ENCODE peak calls at places on chromosome 6, in five cellular contexts. H is colonic mucosa, F is left ventricle myocardium inferior, C is GM04504, B is NCI-H2029 treated with DMSO at 0.1 percent for 48 hours. A is an unnamed sample.

GRCh38 chr6:149060300-149060984 is 257.1 kb upstream of the TAB2 start:
- DNase-seq in F (peak), H (peak), C (no peak), B (no peak), A (no peak)

GRCh38 chr6:79558099-79558498 is 20.9 kb upstream of the LCA5 start:
- DNase-seq in B (no peak), H (no peak), C (no peak), F (no peak), A (no peak)

GRCh38 chr6:21987501-21987957 is 309.3 kb downstream of the PRL start:
- DNase-seq in H (peak), F (peak), B (no peak), C (peak), A (no peak)

GRCh38 chr6:32941412-32941784 is 570 bp upstream of the HLA-DMB start:
- DNase-seq in F (no peak), B (no peak), C (no peak), H (no peak), A (no peak)

GRCh38 chr6:144248470-144249301 is 36.4 kb upstream of the UTRN start:
- DNase-seq in C (peak), B (no peak), H (no peak), F (no peak), A (no peak)

GRCh38 chr6:136921936-136922679 is at the start of gene SLC35D3:
- DNase-seq in F (no peak), H (no peak), B (no peak), C (no peak), A (no peak)

GRCh38 chr6:50543666-50544065 is 169.7 kb upstream of the TFAP2D start:
- DNase-seq in F (no peak), B (no peak), H (no peak), C (no peak), A (no peak)

GRCh38 chr6:122459240-122459639 is 12.4 kb downstream of the SERINC1 start:
- DNase-seq in B (no peak), H (no peak), F (no peak), C (no peak), A (no peak)

GRCh38 chr6:155212106-155212505 is 51.7 kb upstream of the CLDN20 start:
- DNase-seq in B (no peak), C (no peak), F (no peak), H (no peak), A (no peak)

GRCh38 chr6:52087498-52087999 is at the start of gene PKHD1:
- DNase-seq in B (no peak), H (peak), F (no peak), C (no peak), A (no peak)

GRCh38 chr6:170066679-170067078 is 224.2 kb downstream of the DLL1 start:
- DNase-seq in C (no peak), B (no peak), H (no peak), F (no peak), A (no peak)

GRCh38 chr6:7578949-7579348 is 11.0 kb upstream of the SNRNP48 start:
- DNase-seq in B (no peak), H (no peak), F (no peak), C (no peak), A (no peak)

GRCh38 chr6:71012871-71013456 is 56.1 kb upstream of the B3GAT2 start:
- DNase-seq in B (peak), C (peak), F (no peak), H (no peak), A (peak)

GRCh38 chr6:31965700-31966099 is 6.2 kb downstream of the DXO start:
- DNase-seq in F (peak), B (no peak), C (no peak), H (no peak), A (no peak)

GRCh38 chr6:157235600-157236039 is 87.7 kb downstream of the TMEM242 start:
- DNase-seq in H (peak), B (no peak), F (peak), C (no peak), A (no peak)

GRCh38 chr6:25181923-25182322 is 97.3 kb upstream of the CARMIL1 start:
- DNase-seq in H (no peak), C (no peak), B (no peak), F (no peak), A (no peak)